ENCODE peak calls at places on chromosomes 3 and 15, in nine cellular contexts. One of them, this sample, is unnamed.

GRCh38 chr3:30604091-30604490 is 2.3 kb upstream of the TGFBR2 start:
- DNase-seq in ovary: no peak
- DNase-seq in endodermal cell: no peak
- DNase-seq in IMR-90: peak; percentile 41
- DNase-seq in PC-9: no peak
- DNase-seq in heart right ventricle: no peak
- DNase-seq in breast epithelium: no peak
- DNase-seq in pancreas: no peak
- DNase-seq in PC-3: no peak
- DNase-seq in this sample: no peak

GRCh38 chr3:187130346-187131066 is 8.8 kb downstream of the RPL39L start:
- DNase-seq in ovary: no peak
- DNase-seq in endodermal cell: no peak
- DNase-seq in IMR-90: peak; percentile 62
- DNase-seq in PC-9: no peak
- DNase-seq in heart right ventricle: no peak
- DNase-seq in breast epithelium: no peak
- DNase-seq in pancreas: no peak
- DNase-seq in PC-3: peak; percentile 65
- DNase-seq in this sample: peak; percentile 10

GRCh38 chr3:151864423-151865101 is 8.9 kb upstream of the SUCNR1 start:
- DNase-seq in ovary: no peak
- DNase-seq in endodermal cell: no peak
- DNase-seq in IMR-90: peak; percentile 85
- DNase-seq in PC-9: peak; percentile 82
- DNase-seq in heart right ventricle: no peak
- DNase-seq in breast epithelium: no peak
- DNase-seq in pancreas: no peak
- DNase-seq in PC-3: peak; percentile 89
- DNase-seq in this sample: no peak

GRCh38 chr3:127677541-127678314 is 5.0 kb downstream of the ABTB1 start:
- DNase-seq in ovary: peak; percentile 28
- DNase-seq in endodermal cell: peak; percentile 32
- DNase-seq in IMR-90: no peak
- DNase-seq in PC-9: no peak
- DNase-seq in heart right ventricle: no peak
- DNase-seq in breast epithelium: peak; percentile 39
- DNase-seq in pancreas: peak; percentile 42
- DNase-seq in PC-3: no peak
- DNase-seq in this sample: no peak

GRCh38 chr3:80190051-80190450 is 422.3 kb upstream of the ROBO1 start:
- DNase-seq in ovary: no peak
- DNase-seq in endodermal cell: no peak
- DNase-seq in IMR-90: peak; percentile 30
- DNase-seq in PC-9: peak; percentile 66
- DNase-seq in heart right ventricle: no peak
- DNase-seq in breast epithelium: no peak
- DNase-seq in pancreas: no peak
- DNase-seq in PC-3: peak; percentile 99
- DNase-seq in this sample: no peak

GRCh38 chr15:93028632-93029612 is 60.1 kb downstream of the RGMA start:
- DNase-seq in ovary: peak; percentile 83
- DNase-seq in endodermal cell: peak; percentile 61
- DNase-seq in IMR-90: peak; percentile 91
- DNase-seq in PC-9: no peak
- DNase-seq in heart right ventricle: peak; percentile 86
- DNase-seq in breast epithelium: no peak
- DNase-seq in pancreas: peak; percentile 83
- DNase-seq in PC-3: peak; percentile 46
- DNase-seq in this sample: no peak

GRCh38 chr15:83284563-83285283 is at the start of gene BNC1:
- DNase-seq in ovary: no peak
- DNase-seq in endodermal cell: peak; percentile 75
- DNase-seq in IMR-90: no peak
- DNase-seq in PC-9: no peak
- DNase-seq in heart right ventricle: no peak
- DNase-seq in breast epithelium: no peak
- DNase-seq in pancreas: no peak
- DNase-seq in PC-3: no peak
- DNase-seq in this sample: no peak

GRCh38 chr3:64443553-64444331 is 218.5 kb upstream of the PRICKLE2 start:
- DNase-seq in ovary: peak; percentile 51
- DNase-seq in endodermal cell: no peak
- DNase-seq in IMR-90: peak; percentile 74
- DNase-seq in PC-9: no peak
- DNase-seq in heart right ventricle: peak; percentile 16
- DNase-seq in breast epithelium: no peak
- DNase-seq in pancreas: no peak
- DNase-seq in PC-3: no peak
- DNase-seq in this sample: no peak

GRCh38 chr3:64234571-64234970 is 9.3 kb upstream of the PRICKLE2 start:
- DNase-seq in ovary: no peak
- DNase-seq in endodermal cell: no peak
- DNase-seq in IMR-90: no peak
- DNase-seq in PC-9: no peak
- DNase-seq in heart right ventricle: no peak
- DNase-seq in breast epithelium: no peak
- DNase-seq in pancreas: no peak
- DNase-seq in PC-3: no peak
- DNase-seq in this sample: no peak

GRCh38 chr3:47409688-47410416 is 29.0 kb downstream of the PTPN23 start:
- DNase-seq in ovary: no peak
- DNase-seq in endodermal cell: no peak
- DNase-seq in IMR-90: no peak
- DNase-seq in PC-9: no peak
- DNase-seq in heart right ventricle: no peak
- DNase-seq in breast epithelium: no peak
- DNase-seq in pancreas: no peak
- DNase-seq in PC-3: no peak
- DNase-seq in this sample: no peak

GRCh38 chr3:51786247-51786646 is 7.2 kb upstream of the IQCF6 start:
- DNase-seq in ovary: no peak
- DNase-seq in endodermal cell: no peak
- DNase-seq in IMR-90: no peak
- DNase-seq in PC-9: no peak
- DNase-seq in heart right ventricle: no peak
- DNase-seq in breast epithelium: no peak
- DNase-seq in pancreas: no peak
- DNase-seq in PC-3: no peak
- DNase-seq in this sample: no peak

GRCh38 chr15:77508541-77509505 is 88.1 kb downstream of the HMG20A start:
- DNase-seq in ovary: peak; percentile 56
- DNase-seq in endodermal cell: no peak
- DNase-seq in IMR-90: peak; percentile 71
- DNase-seq in PC-9: no peak
- DNase-seq in heart right ventricle: peak; percentile 71
- DNase-seq in breast epithelium: no peak
- DNase-seq in pancreas: peak; percentile 71
- DNase-seq in PC-3: no peak
- DNase-seq in this sample: no peak

GRCh38 chr3:47455806-47456452 is 19.8 kb downstream of the SCAP start:
- DNase-seq in ovary: no peak
- DNase-seq in endodermal cell: no peak
- DNase-seq in IMR-90: no peak
- DNase-seq in PC-9: no peak
- DNase-seq in heart right ventricle: no peak
- DNase-seq in breast epithelium: no peak
- DNase-seq in pancreas: no peak
- DNase-seq in PC-3: no peak
- DNase-seq in this sample: no peak

DNA sequence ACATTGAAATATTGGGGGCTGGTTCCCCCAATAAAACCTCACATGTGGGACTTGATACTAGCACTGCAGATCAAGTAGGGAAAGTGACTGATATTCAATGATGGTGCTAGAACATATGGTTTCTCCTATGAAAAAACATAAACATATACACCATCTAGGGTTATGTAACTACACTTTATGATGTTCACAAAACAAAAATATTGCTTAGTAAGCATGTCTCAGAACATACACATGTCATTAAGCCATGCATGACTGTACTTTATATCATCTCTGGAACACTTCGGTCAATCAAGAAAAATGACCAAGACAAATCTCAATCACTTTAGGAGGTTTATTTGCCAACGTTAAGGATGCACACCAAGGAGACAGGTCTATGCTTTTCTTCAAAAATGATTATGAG is 57.4 kb downstream of the ZNF717 start:
- DNase-seq in ovary: no peak
- DNase-seq in endodermal cell: no peak
- DNase-seq in IMR-90: no peak
- DNase-seq in PC-9: no peak
- DNase-seq in heart right ventricle: no peak
- DNase-seq in breast epithelium: no peak
- DNase-seq in pancreas: no peak
- DNase-seq in PC-3: no peak
- DNase-seq in this sample: no peak
- H3K9me3 ChIP-seq in ovary: peaks cover 52% of the 10 kb centered on the region
- H3K9me3 ChIP-seq in endodermal cell: peaks cover 72% of the 10 kb centered on the region
- H3K9me3 ChIP-seq in IMR-90: peaks cover 38% of the 10 kb centered on the region
- H3K9me3 ChIP-seq in PC-9: peaks cover 4% of the 10 kb centered on the region
- H3K9me3 ChIP-seq in heart right ventricle: peaks cover 100% of the 10 kb centered on the region
- H3K9me3 ChIP-seq in breast epithelium: peaks cover 79% of the 10 kb centered on the region
- H3K9me3 ChIP-seq in pancreas: no peaks in the 10 kb centered on the region
- H3K9me3 ChIP-seq in PC-3: peaks cover 18% of the 10 kb centered on the region
- H3K9me3 ChIP-seq in this sample: peaks cover 90% of the 10 kb centered on the region

GRCh38 chr3:191261304-191261638 is 62.2 kb downstream of the OSTN start:
- DNase-seq in ovary: no peak
- DNase-seq in endodermal cell: no peak
- DNase-seq in IMR-90: no peak
- DNase-seq in PC-9: no peak
- DNase-seq in heart right ventricle: no peak
- DNase-seq in breast epithelium: no peak
- DNase-seq in pancreas: no peak
- DNase-seq in PC-3: no peak
- DNase-seq in this sample: no peak

GRCh38 chr3:191263365-191263764 is 64.3 kb downstream of the OSTN start:
- DNase-seq in ovary: no peak
- DNase-seq in endodermal cell: no peak
- DNase-seq in IMR-90: no peak
- DNase-seq in PC-9: no peak
- DNase-seq in heart right ventricle: no peak
- DNase-seq in breast epithelium: no peak
- DNase-seq in pancreas: no peak
- DNase-seq in PC-3: no peak
- DNase-seq in this sample: no peak

GRCh38 chr3:191259486-191259885 is 60.4 kb downstream of the OSTN start:
- DNase-seq in ovary: no peak
- DNase-seq in endodermal cell: no peak
- DNase-seq in IMR-90: no peak
- DNase-seq in PC-9: no peak
- DNase-seq in heart right ventricle: no peak
- DNase-seq in breast epithelium: no peak
- DNase-seq in pancreas: no peak
- DNase-seq in PC-3: no peak
- DNase-seq in this sample: no peak

GRCh38 chr3:191262650-191263049 is 63.6 kb downstream of the OSTN start:
- DNase-seq in ovary: no peak
- DNase-seq in endodermal cell: no peak
- DNase-seq in IMR-90: no peak
- DNase-seq in PC-9: no peak
- DNase-seq in heart right ventricle: no peak
- DNase-seq in breast epithelium: no peak
- DNase-seq in pancreas: no peak
- DNase-seq in PC-3: no peak
- DNase-seq in this sample: no peak

GRCh38 chr3:191260431-191261303 is 61.6 kb downstream of the OSTN start:
- DNase-seq in ovary: no peak
- DNase-seq in endodermal cell: peak; percentile 61
- DNase-seq in IMR-90: no peak
- DNase-seq in PC-9: no peak
- DNase-seq in heart right ventricle: no peak
- DNase-seq in breast epithelium: no peak
- DNase-seq in pancreas: no peak
- DNase-seq in PC-3: no peak
- DNase-seq in this sample: no peak
- TF ChIP-seq CTCF in ovary: no peak
- TF ChIP-seq CTCF in endodermal cell: no peak
- TF ChIP-seq CTCF in IMR-90: no peak
- TF ChIP-seq CTCF in PC-9: no peak
- TF ChIP-seq CTCF in heart right ventricle: no peak
- TF ChIP-seq CTCF in breast epithelium: no peak
- TF ChIP-seq CTCF in pancreas: no peak
- TF ChIP-seq CTCF in PC-3: no peak
- TF ChIP-seq CTCF in this sample: no peak

GRCh38 chr15:59886476-59886875 is 117.6 kb upstream of the FOXB1 start:
- DNase-seq in ovary: no peak
- DNase-seq in endodermal cell: no peak
- DNase-seq in IMR-90: no peak
- DNase-seq in PC-9: no peak
- DNase-seq in heart right ventricle: no peak
- DNase-seq in breast epithelium: no peak
- DNase-seq in pancreas: no peak
- DNase-seq in PC-3: no peak
- DNase-seq in this sample: no peak
- H3K27ac ChIP-seq in ovary: no peak overlapping the region
- H3K27ac ChIP-seq in endodermal cell: no peak overlapping the region
- H3K27ac ChIP-seq in IMR-90: no peak overlapping the region
- H3K27ac ChIP-seq in PC-9: no peak overlapping the region
- H3K27ac ChIP-seq in heart right ventricle: no peak overlapping the region
- H3K27ac ChIP-seq in breast epithelium: no peak overlapping the region
- H3K27ac ChIP-seq in pancreas: no peak overlapping the region
- H3K27ac ChIP-seq in PC-3: no peak overlapping the region
- H3K27ac ChIP-seq in this sample: no peak overlapping the region

GRCh38 chr3:13812039-13812438 is 67.8 kb downstream of the WNT7A start:
- DNase-seq in ovary: no peak
- DNase-seq in endodermal cell: no peak
- DNase-seq in IMR-90: no peak
- DNase-seq in PC-9: no peak
- DNase-seq in heart right ventricle: no peak
- DNase-seq in breast epithelium: no peak
- DNase-seq in pancreas: no peak
- DNase-seq in PC-3: no peak
- DNase-seq in this sample: no peak

GRCh38 chr3:13815088-13815683 is 64.7 kb downstream of the WNT7A start:
- DNase-seq in ovary: no peak
- DNase-seq in endodermal cell: no peak
- DNase-seq in IMR-90: no peak
- DNase-seq in PC-9: no peak
- DNase-seq in heart right ventricle: no peak
- DNase-seq in breast epithelium: no peak
- DNase-seq in pancreas: no peak
- DNase-seq in PC-3: no peak
- DNase-seq in this sample: no peak

GRCh38 chr3:13808576-13808975 is 71.3 kb downstream of the WNT7A start:
- DNase-seq in ovary: no peak
- DNase-seq in endodermal cell: no peak
- DNase-seq in IMR-90: no peak
- DNase-seq in PC-9: no peak
- DNase-seq in heart right ventricle: no peak
- DNase-seq in breast epithelium: no peak
- DNase-seq in pancreas: no peak
- DNase-seq in PC-3: no peak
- DNase-seq in this sample: no peak

DNA sequence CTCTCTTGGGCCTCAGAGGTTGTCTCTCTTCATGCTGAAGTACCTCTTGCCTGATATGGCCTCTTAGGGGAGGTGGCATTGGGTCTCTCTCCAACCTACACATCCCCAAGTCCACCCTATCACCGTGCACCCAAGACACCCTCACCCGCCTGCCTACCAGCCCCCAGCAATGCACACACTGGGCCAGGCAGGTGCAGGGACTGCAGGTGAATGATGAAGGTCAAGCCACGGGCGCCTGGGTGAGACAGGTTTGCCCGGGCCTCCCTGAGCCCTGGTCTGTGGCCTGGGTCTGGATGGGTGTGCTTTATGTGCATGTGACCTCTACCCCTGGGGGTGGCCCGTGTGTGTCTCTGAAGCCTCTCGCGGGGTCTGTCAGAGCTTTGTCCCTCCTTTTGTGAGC is 68.3 kb downstream of the WNT7A start:
- DNase-seq in ovary: no peak
- DNase-seq in endodermal cell: no peak
- DNase-seq in IMR-90: no peak
- DNase-seq in PC-9: no peak
- DNase-seq in heart right ventricle: no peak
- DNase-seq in breast epithelium: no peak
- DNase-seq in pancreas: no peak
- DNase-seq in PC-3: no peak
- DNase-seq in this sample: no peak
- H3K9me3 ChIP-seq in ovary: no peaks in the 10 kb centered on the region
- H3K9me3 ChIP-seq in endodermal cell: peaks cover 27% of the 10 kb centered on the region
- H3K9me3 ChIP-seq in IMR-90: peaks cover 42% of the 10 kb centered on the region
- H3K9me3 ChIP-seq in PC-9: peaks cover 28% of the 10 kb centered on the region
- H3K9me3 ChIP-seq in heart right ventricle: peaks cover 49% of the 10 kb centered on the region
- H3K9me3 ChIP-seq in breast epithelium: peaks cover 48% of the 10 kb centered on the region
- H3K9me3 ChIP-seq in pancreas: no peaks in the 10 kb centered on the region
- H3K9me3 ChIP-seq in PC-3: peaks cover 17% of the 10 kb centered on the region
- H3K9me3 ChIP-seq in this sample: peaks cover 43% of the 10 kb centered on the region